ENCODE peak calls at places on chromosomes 12 and 14, in eight cellular contexts. Y, L, J, P, Q, A, X and B are unnamed samples.

GRCh38 chr12:57606016-57606311 is 1.3 kb downstream of the DTX3 start:
- DNase-seq in Y (no peak), L (no peak), J (no peak), P (no peak), Q (no peak), A (no peak), X (no peak), B (no peak)

GRCh38 chr14:88184956-88185355 is 138.1 kb downstream of the KCNK10 start:
- DNase-seq in Y (no peak), L (no peak), J (no peak), P (no peak), Q (no peak), A (no peak), X (no peak), B (no peak)

GRCh38 chr12:54160807-54161480 is 27.8 kb downstream of the SMUG1 start:
- DNase-seq in Y (no peak), L (no peak), J (no peak), P (no peak), Q (no peak), A (no peak), X (no peak), B (no peak)

GRCh38 chr14:83594874-83595273 is 1935.1 kb upstream of the FLRT2 start:
- DNase-seq in Y (peak), L (no peak), J (no peak), P (no peak), Q (no peak), A (no peak), X (no peak), B (no peak)

GRCh38 chr14:66477567-66477966 is 8.6 kb upstream of the CCDC196 start:
- DNase-seq in Y (no peak), L (no peak), J (no peak), P (no peak), Q (no peak), A (no peak), X (no peak), B (no peak)

GRCh38 chr14:51487848-51488247 is 163.9 kb upstream of the FRMD6 start:
- DNase-seq in Y (no peak), L (no peak), J (no peak), P (no peak), Q (no peak), A (no peak), X (no peak), B (no peak)

GRCh38 chr12:123931686-123932321 is 40.8 kb downstream of the CCDC92 start:
- DNase-seq in Y (no peak), L (no peak), J (peak), P (peak), Q (no peak), A (no peak), X (no peak), B (no peak)

GRCh38 chr12:98579835-98580234 is 13.7 kb upstream of the SLC25A3 start:
- DNase-seq in Y (no peak), L (no peak), J (no peak), P (no peak), Q (no peak), A (no peak), X (no peak), B (no peak)

GRCh38 chr14:99133563-99134332 is 138.2 kb downstream of the BCL11B start:
- DNase-seq in Y (peak), L (no peak), J (peak), P (peak), Q (no peak), A (no peak), X (no peak), B (no peak)

GRCh38 chr12:98939350-98939749 is 294.3 kb downstream of the APAF1 start:
- DNase-seq in Y (no peak), L (peak), J (no peak), P (no peak), Q (peak), A (peak), X (no peak), B (no peak)

GRCh38 chr12:1972260-1972659 is 32.0 kb downstream of the DCP1B start:
- DNase-seq in Y (no peak), L (no peak), J (no peak), P (no peak), Q (no peak), A (no peak), X (no peak), B (no peak)

GRCh38 chr12:109797905-109798669 is 35.1 kb downstream of the TRPV4 start:
- DNase-seq in Y (peak), L (peak), J (no peak), P (no peak), Q (no peak), A (no peak), X (no peak), B (no peak)

GRCh38 chr12:71166869-71167268 is 9.1 kb upstream of the TSPAN8 start:
- DNase-seq in Y (no peak), L (no peak), J (no peak), P (no peak), Q (no peak), A (no peak), X (no peak), B (no peak)

GRCh38 chr12:10491766-10492165 is 13.9 kb upstream of the EIF2S3B start:
- DNase-seq in Y (no peak), L (no peak), J (no peak), P (no peak), Q (no peak), A (no peak), X (no peak), B (no peak)

GRCh38 chr12:43102506-43103269 is 449.3 kb downstream of the ADAMTS20 start:
- DNase-seq in Y (no peak), L (no peak), J (no peak), P (no peak), Q (no peak), A (no peak), X (no peak), B (no peak)

GRCh38 chr14:102984336-102985102 is 62.1 kb downstream of the AMN start:
- DNase-seq in Y (no peak), L (no peak), J (no peak), P (no peak), Q (no peak), A (no peak), X (no peak), B (no peak)

GRCh38 chr12:1884651-1885050 is 33.8 kb downstream of the CACNA2D4 start:
- DNase-seq in Y (no peak), L (no peak), J (no peak), P (no peak), Q (no peak), A (no peak), X (no peak), B (no peak)

GRCh38 chr12:10033783-10034381 is 3.4 kb downstream of the CLEC9A start:
- DNase-seq in Y (no peak), L (no peak), J (no peak), P (no peak), Q (no peak), A (peak), X (no peak), B (no peak)

GRCh38 chr12:22518998-22519397 is 25.3 kb downstream of the C2CD5 start:
- DNase-seq in Y (no peak), L (no peak), J (no peak), P (no peak), Q (no peak), A (no peak), X (no peak), B (no peak)

GRCh38 chr12:58254463-58254862 is 313.1 kb downstream of the ATP23 start:
- DNase-seq in Y (no peak), L (no peak), J (no peak), P (no peak), Q (no peak), A (no peak), X (no peak), B (no peak)

GRCh38 chr14:24179961-24180726 is 8.3 kb downstream of the REC8 start:
- DNase-seq in Y (no peak), L (no peak), J (peak), P (no peak), Q (no peak), A (no peak), X (no peak), B (no peak)

GRCh38 chr12:7937867-7938506 is 2.0 kb upstream of the SLC2A3 start:
- DNase-seq in Y (no peak), L (no peak), J (no peak), P (no peak), Q (no peak), A (no peak), X (peak), B (no peak)

GRCh38 chr12:76489737-76490136 is 69.8 kb downstream of the OSBPL8 start:
- DNase-seq in Y (no peak), L (no peak), J (no peak), P (no peak), Q (no peak), A (no peak), X (no peak), B (no peak)
- H3K27ac ChIP-seq in Y (no peak), L (no peak), J (no peak), P (no peak), Q (no peak), A (no peak), X (no peak), B (no peak)

GRCh38 chr12:112103758-112104504 is 4.7 kb downstream of the NAA25 start:
- DNase-seq in Y (peak), L (no peak), J (no peak), P (no peak), Q (no peak), A (no peak), X (no peak), B (no peak)

GRCh38 chr12:112111931-112112330 is 3.3 kb upstream of the NAA25 start:
- DNase-seq in Y (no peak), L (no peak), J (peak), P (no peak), Q (no peak), A (no peak), X (peak), B (no peak)

GRCh38 chr12:112107306-112107705 is 1.3 kb downstream of the NAA25 start:
- DNase-seq in Y (no peak), L (no peak), J (no peak), P (no peak), Q (no peak), A (no peak), X (peak), B (no peak)

GRCh38 chr12:112105891-112106290 is 2.7 kb downstream of the NAA25 start:
- DNase-seq in Y (no peak), L (no peak), J (no peak), P (no peak), Q (no peak), A (no peak), X (no peak), B (no peak)

DNA sequence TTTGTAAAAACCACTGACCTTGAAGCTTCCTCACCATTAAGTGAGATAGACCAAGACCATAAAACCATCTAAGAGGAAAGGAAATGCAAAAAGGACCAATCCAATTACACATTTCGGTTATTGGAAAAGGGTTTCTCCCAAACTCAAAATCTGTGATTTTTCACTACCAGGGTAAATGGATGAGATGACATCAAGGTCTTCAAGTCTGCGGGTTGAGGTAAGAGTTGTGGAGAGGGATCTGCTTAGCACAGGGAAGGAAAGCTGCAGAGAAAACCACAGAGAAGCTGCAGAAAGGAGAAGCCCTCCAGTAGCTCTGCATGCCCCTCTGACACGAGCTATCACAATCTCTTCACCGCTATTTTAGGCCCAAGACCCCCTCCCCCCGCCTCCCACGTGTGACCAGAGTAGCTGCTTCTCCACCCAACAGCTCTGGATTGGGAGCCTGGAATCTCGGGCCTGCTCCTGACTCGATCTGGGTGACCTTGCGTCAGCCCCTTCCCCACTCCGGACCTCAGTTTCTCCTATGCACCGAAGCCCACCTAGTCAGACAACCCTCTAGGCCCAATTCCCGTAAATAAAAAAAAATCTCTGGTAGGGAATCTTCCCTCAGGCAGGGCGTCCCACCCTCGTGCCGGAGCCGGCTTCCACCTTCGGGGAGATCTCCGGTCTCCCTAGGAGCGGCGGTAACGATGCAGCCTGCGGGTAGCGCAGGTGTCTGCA is 695 bp downstream of the NAA25 start:
- DNase-seq in Y (peak), L (no peak), J (peak), P (peak), Q (no peak), A (peak), X (no peak), B (no peak)
- H3K27ac ChIP-seq in Y (no peak), L (no peak), J (peak), P (peak), Q (no peak), A (peak), X (peak), B (peak)

DNA sequence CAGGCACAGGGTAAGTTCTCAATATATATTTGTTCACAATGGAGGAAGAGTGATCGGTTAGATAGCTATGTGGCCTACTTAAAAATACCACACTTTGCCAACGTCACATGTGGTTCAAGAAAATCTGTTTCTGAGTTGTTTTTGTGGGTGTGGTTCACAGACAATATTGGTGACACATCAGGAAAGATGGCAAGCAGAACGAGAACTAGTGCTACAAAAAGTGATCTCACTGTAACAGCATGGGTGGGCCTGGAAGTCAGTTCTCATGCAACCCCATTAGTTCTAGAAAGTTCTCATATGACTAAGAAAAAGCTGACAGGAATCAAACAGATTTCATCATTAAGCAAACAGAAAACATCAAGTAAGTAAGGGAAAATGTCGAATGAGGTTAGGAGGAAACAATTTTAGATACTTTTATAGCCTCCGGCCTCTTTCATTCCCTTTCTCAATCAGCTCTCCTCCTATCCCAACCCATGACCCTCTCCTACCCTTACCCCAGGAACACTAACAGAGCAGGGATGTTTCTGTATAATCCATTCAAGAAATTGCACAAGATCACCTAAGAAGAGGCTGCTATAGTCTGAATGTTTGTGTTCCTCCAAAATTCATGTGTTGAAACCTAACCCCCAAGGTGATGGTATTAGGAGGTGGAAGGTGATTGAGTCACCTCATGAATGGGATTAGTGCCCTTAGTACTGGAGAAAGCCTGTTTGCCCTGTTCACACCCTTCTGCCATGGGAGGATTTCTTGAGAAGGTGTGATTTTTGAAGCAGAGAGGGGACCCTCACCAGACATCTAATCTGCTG is 15.5 kb upstream of the NTN4 start:
- DNase-seq in Y (no peak), L (no peak), J (no peak), P (no peak), Q (no peak), A (no peak), X (peak), B (peak)
- H3K27ac ChIP-seq in Y (no peak), L (no peak), J (no peak), P (no peak), Q (no peak), A (no peak), X (peak), B (peak)

GRCh38 chr14:101970830-101971400 is 6.5 kb downstream of the DYNC1H1 start:
- DNase-seq in Y (no peak), L (no peak), J (no peak), P (no peak), Q (no peak), A (no peak), X (no peak), B (no peak)
- H3K27ac ChIP-seq in Y (no peak), L (no peak), J (no peak), P (no peak), Q (no peak), A (no peak), X (peak), B (peak)

GRCh38 chr12:93751864-93752610 is 74.9 kb downstream of the CRADD start:
- DNase-seq in Y (no peak), L (no peak), J (no peak), P (no peak), Q (no peak), A (no peak), X (no peak), B (no peak)
- H3K27ac ChIP-seq in Y (no peak), L (no peak), J (peak), P (no peak), Q (no peak), A (no peak), X (no peak), B (no peak)

GRCh38 chr14:69619007-69619406 is 7.6 kb downstream of the SUSD6 start:
- DNase-seq in Y (no peak), L (no peak), J (no peak), P (no peak), Q (no peak), A (no peak), X (no peak), B (no peak)

GRCh38 chr14:69617796-69618195 is 6.4 kb downstream of the SUSD6 start:
- DNase-seq in Y (no peak), L (no peak), J (no peak), P (no peak), Q (no peak), A (no peak), X (no peak), B (no peak)

GRCh38 chr14:69620981-69621380 is 9.6 kb downstream of the SUSD6 start:
- DNase-seq in Y (no peak), L (no peak), J (no peak), P (no peak), Q (no peak), A (no peak), X (no peak), B (no peak)

GRCh38 chr14:69616408-69616773 is 5.0 kb downstream of the SUSD6 start:
- DNase-seq in Y (no peak), L (no peak), J (no peak), P (no peak), Q (no peak), A (no peak), X (no peak), B (no peak)

GRCh38 chr14:69620211-69620611 is 8.8 kb downstream of the SUSD6 start:
- DNase-seq in Y (no peak), L (no peak), J (no peak), P (no peak), Q (no peak), A (no peak), X (peak), B (no peak)
- H3K27ac ChIP-seq in Y (no peak), L (no peak), J (peak), P (no peak), Q (no peak), A (no peak), X (no peak), B (no peak)

GRCh38 chr14:68955164-68955921 is 23.8 kb downstream of the ACTN1 start:
- DNase-seq in Y (no peak), L (no peak), J (no peak), P (no peak), Q (no peak), A (no peak), X (no peak), B (no peak)
- H3K27ac ChIP-seq in Y (no peak), L (no peak), J (peak), P (peak), Q (no peak), A (no peak), X (peak), B (peak)